ENCODE peak calls at places on chromosomes 12 and 14, in six cellular contexts. X is Peyer's patch, C is MCF 10A, N is endodermal cell, T is BJ, V is HL-60. W is an unnamed sample.

GRCh38 chr12:86600664-86601231 is 344.6 kb upstream of the MGAT4C start:
- DNase-seq in X (no peak), C (no peak), N (no peak), T (no peak), V (no peak), W (no peak)

GRCh38 chr14:23481992-23482813 is 12.7 kb downstream of the NGDN start:
- DNase-seq in X (no peak), C (no peak), N (peak), T (no peak), V (no peak), W (no peak)

GRCh38 chr12:39618701-39619100 is 902 bp downstream of the ABCD2 start:
- DNase-seq in X (no peak), C (no peak), N (no peak), T (no peak), V (no peak), W (no peak)

GRCh38 chr12:27619308-27619707 is 76.9 kb upstream of the REP15 start:
- DNase-seq in X (no peak), C (peak), N (no peak), T (peak), V (no peak), W (no peak)

GRCh38 chr12:31742891-31743290 is 14.1 kb upstream of the AMN1 start:
- DNase-seq in X (no peak), C (no peak), N (no peak), T (no peak), V (peak), W (no peak)

GRCh38 chr14:76768201-76768656 is 7.0 kb downstream of the VASH1 start:
- DNase-seq in X (no peak), C (no peak), N (peak), T (no peak), V (peak), W (no peak)

GRCh38 chr14:74910556-74910955 is 12.5 kb downstream of the RPS6KL1 start:
- DNase-seq in X (peak), C (no peak), N (no peak), T (no peak), V (no peak), W (no peak)

GRCh38 chr12:81759215-81759991 is at the start of gene PPFIA2:
- DNase-seq in X (peak), C (peak), N (peak), T (no peak), V (no peak), W (no peak)

GRCh38 chr12:269216-269615 is 6.6 kb upstream of the SLC6A13 start:
- DNase-seq in X (no peak), C (peak), N (no peak), T (no peak), V (no peak), W (no peak)

GRCh38 chr14:71408362-71409035 is 501.2 kb downstream of the PCNX1 start:
- DNase-seq in X (no peak), C (no peak), N (no peak), T (no peak), V (no peak), W (no peak)

GRCh38 chr12:124603910-124604775 is 36.7 kb upstream of the NCOR2 start:
- DNase-seq in X (no peak), C (no peak), N (no peak), T (no peak), V (no peak), W (no peak)

GRCh38 chr12:27291862-27292261 is 40.8 kb upstream of the BMAL2 start:
- DNase-seq in X (no peak), C (no peak), N (no peak), T (no peak), V (no peak), W (no peak)

DNA sequence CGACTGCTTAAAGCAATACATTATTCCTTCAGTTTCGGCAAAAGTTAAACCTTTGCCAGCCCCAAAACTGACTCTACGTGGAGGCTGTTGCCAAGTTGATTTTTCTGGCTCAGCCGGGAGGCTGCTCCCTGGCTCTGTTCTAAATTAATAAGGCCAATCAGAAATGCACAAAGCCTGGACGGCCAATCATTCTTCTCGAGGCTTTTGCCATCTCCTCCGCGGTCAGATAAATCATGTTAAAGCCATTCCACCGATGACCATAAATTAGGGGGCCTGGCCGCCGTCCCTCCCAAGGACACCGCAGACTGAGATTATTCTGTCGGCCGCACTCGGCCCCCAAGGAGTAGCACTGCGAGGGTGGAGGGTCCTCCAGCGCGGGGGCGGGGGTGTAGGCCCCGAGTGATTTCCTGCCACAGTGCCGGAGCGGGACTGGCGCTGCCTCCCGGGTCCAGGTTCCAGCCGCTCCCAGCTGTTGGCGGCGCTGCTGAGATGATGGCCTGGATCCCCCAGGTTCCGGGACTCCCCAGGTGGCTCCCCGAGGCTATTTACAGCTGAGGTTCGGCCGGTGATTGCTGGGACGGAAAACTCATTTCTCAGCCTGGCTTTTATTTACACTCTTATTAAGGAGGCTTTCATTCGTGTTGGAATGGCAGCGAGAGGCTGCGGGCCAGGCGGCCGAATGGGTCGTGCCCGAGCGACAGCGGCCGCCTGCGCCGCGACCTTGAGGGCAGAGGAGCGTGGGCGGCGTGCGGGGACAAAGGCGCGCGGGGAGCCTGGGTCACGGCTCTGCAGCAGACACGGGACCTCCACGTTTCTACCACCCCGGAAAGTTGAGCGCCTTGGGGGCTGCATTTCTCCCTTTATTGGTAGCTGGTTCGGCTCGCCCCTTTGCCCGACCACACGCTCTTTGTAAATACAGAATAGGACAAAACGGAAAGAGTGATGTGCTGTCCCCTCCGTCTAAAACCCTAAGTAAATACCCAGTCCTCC is 165.2 kb downstream of the MON2 start:
- DNase-seq in X (peak), C (no peak), N (peak), T (peak), V (no peak), W (peak)
- TF ChIP-seq CTCF in X (peak), C (no peak), N (peak), T (peak), V (no peak), W (no peak)

DNA sequence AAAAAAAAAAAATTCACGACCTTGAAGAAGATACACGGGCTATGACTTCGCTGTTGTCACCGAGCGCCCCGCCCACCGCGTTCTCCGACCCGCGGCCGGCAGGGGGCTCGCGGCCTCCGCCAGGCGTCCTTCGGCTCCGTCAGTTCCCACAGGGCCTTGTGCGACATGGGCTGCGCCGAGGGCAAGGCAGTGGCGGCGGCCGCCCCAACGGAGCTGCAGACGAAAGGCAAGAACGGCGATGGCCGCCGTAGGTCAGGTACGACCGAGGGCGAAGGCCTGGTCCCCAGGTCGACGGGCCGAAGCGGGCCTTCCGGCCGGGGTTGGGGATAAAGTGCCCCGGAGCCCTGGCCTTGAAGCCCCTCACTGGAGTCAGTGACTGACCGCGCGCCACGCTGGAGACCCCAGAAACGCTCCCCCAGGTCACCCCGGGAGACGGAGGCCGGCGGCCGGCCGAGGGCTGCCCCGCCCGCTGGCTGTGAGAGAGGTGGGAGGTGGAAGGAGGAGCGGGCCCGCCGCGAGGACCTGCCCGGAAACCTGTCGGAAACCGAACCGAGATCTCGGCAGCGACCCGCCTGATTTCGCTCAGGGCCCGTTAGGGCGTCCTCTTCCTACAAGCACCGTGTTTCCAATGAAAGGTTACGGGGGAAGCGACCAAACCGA is at the start of gene TXNRD1:
- DNase-seq in X (peak), C (no peak), N (peak), T (no peak), V (peak), W (peak)
- TF ChIP-seq CTCF in X (peak), C (no peak), N (peak), T (peak), V (peak), W (no peak)

DNA sequence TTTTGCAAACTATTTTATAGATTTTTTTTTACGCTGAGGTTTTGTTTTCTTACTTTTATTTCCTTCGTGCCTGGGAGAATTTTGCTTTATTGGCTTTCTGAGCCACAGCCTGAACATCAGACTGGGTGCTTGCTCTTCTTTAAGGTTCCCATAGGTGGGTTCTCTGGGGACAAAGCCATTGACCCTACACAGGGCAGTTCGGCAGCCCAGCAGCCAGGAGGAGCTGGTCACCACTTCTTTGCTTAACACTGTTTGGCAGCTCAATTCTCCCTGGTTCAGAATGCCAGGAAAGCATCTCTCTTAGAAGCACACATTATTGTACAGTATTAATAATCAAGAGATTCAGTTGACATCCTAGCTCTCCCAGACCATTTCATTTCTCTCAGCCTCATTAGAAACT is 140.8 kb upstream of the NEDD1 start:
- DNase-seq in X (no peak), C (no peak), N (peak), T (no peak), V (no peak), W (no peak)
- TF ChIP-seq CTCF in X (no peak), C (no peak), N (peak), T (peak), V (no peak), W (no peak)

GRCh38 chr12:69783365-69783764 is 41.7 kb upstream of the MYRFL start:
- DNase-seq in X (no peak), C (no peak), N (no peak), T (no peak), V (no peak), W (no peak)

GRCh38 chr12:69779928-69780327 is 41.3 kb downstream of the RAB3IP start:
- DNase-seq in X (no peak), C (peak), N (peak), T (no peak), V (no peak), W (no peak)
- TF ChIP-seq CTCF in X (peak), C (peak), N (peak), T (peak), V (no peak), W (no peak)

DNA sequence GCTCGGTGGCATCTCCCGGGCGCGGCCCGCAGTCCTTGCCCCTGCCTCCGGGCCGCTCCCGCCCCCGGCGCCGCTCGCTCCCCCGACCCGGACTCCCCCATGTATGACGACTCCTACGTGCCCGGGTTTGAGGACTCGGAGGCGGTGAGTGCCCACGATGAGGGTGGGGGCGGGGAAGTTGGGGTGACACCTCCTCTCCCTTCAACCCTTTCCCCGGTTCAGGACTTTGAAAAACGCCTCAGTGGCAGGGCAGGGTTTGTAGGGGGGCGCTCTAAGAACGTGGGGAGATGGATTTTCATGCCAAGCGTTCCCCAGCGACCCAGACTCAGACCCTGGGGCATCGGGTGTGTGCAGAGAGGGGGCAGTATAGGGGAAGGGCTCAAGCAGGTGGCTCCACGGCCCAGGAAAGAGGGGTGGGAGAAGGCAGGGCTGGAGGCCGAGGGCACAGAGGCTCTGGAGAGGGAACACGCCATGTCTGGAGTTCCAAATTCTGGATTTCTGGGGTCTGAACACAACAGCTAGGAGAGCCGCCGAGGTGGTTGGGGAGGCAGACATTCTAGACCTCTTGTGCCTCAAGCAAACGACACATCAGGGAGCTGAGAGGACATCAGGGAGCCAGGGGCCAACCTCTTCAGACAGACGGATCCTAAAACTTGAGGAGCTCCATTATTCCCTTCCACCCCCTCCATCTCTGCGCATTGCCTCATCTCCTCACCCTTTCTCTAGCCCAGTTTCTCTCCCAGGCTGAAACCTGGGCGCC is 715 bp downstream of the CACNB3 start:
- DNase-seq in X (no peak), C (no peak), N (no peak), T (no peak), V (no peak), W (peak)
- TF ChIP-seq CTCF in X (peak), C (no peak), N (peak), T (peak), V (peak), W (no peak)

GRCh38 chr12:132489602-132490239 is at the start of gene FBRSL1:
- DNase-seq in X (peak), C (peak), N (peak), T (peak), V (peak), W (peak)
- TF ChIP-seq CTCF in X (no peak), C (no peak), N (no peak), T (no peak), V (no peak), W (no peak)

GRCh38 chr12:6367065-6367968 is 8.0 kb downstream of the SCNN1A start:
- DNase-seq in X (peak), C (no peak), N (no peak), T (no peak), V (peak), W (no peak)
- TF ChIP-seq CTCF in X (peak), C (no peak), N (peak), T (peak), V (peak), W (no peak)

DNA sequence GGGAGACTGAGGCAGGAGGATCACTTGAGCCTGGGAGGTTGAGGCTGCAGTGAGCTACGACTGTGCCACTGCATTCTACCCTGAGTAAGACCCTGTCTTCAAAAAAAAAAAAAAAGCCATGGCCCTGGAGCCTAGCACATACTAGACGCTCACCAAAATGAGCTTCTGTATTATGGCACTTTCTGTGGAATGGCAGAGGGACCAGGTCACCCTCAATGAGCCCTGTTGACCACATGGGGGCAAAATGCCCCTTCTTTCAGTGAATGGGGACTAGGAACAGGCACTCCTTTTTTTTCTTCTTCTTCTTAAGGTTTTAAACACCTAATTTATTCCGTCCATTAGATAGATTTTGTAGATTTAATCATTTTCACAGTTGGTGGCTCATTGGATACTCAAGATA is 50.5 kb downstream of the FAM222A start:
- DNase-seq in X (no peak), C (no peak), N (peak), T (no peak), V (no peak), W (no peak)
- TF ChIP-seq CTCF in X (no peak), C (no peak), N (peak), T (no peak), V (no peak), W (no peak)

GRCh38 chr14:85958069-85958468 is 428.1 kb downstream of the FLRT2 start:
- DNase-seq in X (no peak), C (no peak), N (no peak), T (no peak), V (no peak), W (no peak)
- TF ChIP-seq CTCF in X (no peak), C (no peak), N (peak), T (no peak), V (no peak), W (no peak)

GRCh38 chr12:79121486-79121885 is 256.9 kb downstream of the SYT1 start:
- DNase-seq in X (no peak), C (peak), N (peak), T (no peak), V (no peak), W (no peak)
- TF ChIP-seq CTCF in X (no peak), C (peak), N (peak), T (no peak), V (no peak), W (no peak)

W was measured in activated B cell treated with CpG ODN at 0.5 μM for 24 hours.